ENCODE peak calls at places on chromosomes 16 and 17, in seven cellular contexts. R is AG04450, N is DMS79, L is HEK293T, B is NCI-H510A treated with DMSO at 0.1 percent for 48 hours, G is SK-N-SH, C is mammary epithelial cell. F is an unnamed sample.

GRCh38 chr17:68709995-68710780 is 109.0 kb upstream of the FAM20A start:
- DNase-seq in R (no peak), N (no peak), L (no peak), B (no peak), G (peak; percentile 40), C (no peak), F (no peak)

GRCh38 chr17:21285164-21286065 is 904 bp downstream of the MAP2K3 start:
- DNase-seq in R (no peak), N (no peak), L (no peak), B (peak; percentile 29), G (peak; percentile 33), C (peak; percentile 69), F (no peak)

GRCh38 chr16:369866-370436 is 387 bp downstream of the MRPL28 start:
- DNase-seq in R (no peak), N (no peak), L (peak; percentile 54), B (no peak), G (peak; percentile 76), C (peak; percentile 31), F (no peak)

GRCh38 chr17:73340093-73340596 is 28.3 kb upstream of the CDC42EP4 start:
- DNase-seq in R (peak; percentile 59), N (no peak), L (no peak), B (no peak), G (no peak), C (peak; percentile 100), F (no peak)

GRCh38 chr16:19389246-19389645 is 28.4 kb upstream of the TMC5 start:
- DNase-seq in R (no peak), N (peak; percentile 57), L (peak; percentile 35), B (peak; percentile 100), G (peak; percentile 60), C (peak; percentile 44), F (peak; percentile 78)

GRCh38 chr16:86466695-86467406 is 43.5 kb upstream of the FOXF1 start:
- DNase-seq in R (peak; percentile 34), N (no peak), L (no peak), B (no peak), G (no peak), C (no peak), F (no peak)

GRCh38 chr16:19228057-19228456 is 57.5 kb upstream of the CLEC19A start:
- DNase-seq in R (no peak), N (no peak), L (no peak), B (no peak), G (no peak), C (no peak), F (no peak)

GRCh38 chr17:15966879-15967248 is 21.9 kb downstream of the ADORA2B start:
- DNase-seq in R (no peak), N (no peak), L (no peak), B (peak; percentile 51), G (no peak), C (no peak), F (no peak)

GRCh38 chr16:69408451-69408850 is 16.0 kb upstream of the CYB5B start:
- DNase-seq in R (no peak), N (no peak), L (no peak), B (no peak), G (no peak), C (peak; percentile 58), F (no peak)

GRCh38 chr17:15351925-15352324 is 10.5 kb upstream of the TEKT3 start:
- DNase-seq in R (peak; percentile 39), N (no peak), L (no peak), B (no peak), G (no peak), C (peak; percentile 83), F (no peak)

GRCh38 chr17:16886655-16887322 is 85.1 kb downstream of the TNFRSF13B start:
- DNase-seq in R (no peak), N (no peak), L (no peak), B (no peak), G (no peak), C (no peak), F (no peak)

GRCh38 chr16:53881371-53881770 is 177.4 kb downstream of the FTO start:
- DNase-seq in R (peak; percentile 27), N (no peak), L (no peak), B (no peak), G (no peak), C (peak; percentile 93), F (no peak)

GRCh38 chr16:84753412-84754325 is 53.9 kb downstream of the USP10 start:
- DNase-seq in R (no peak), N (no peak), L (no peak), B (no peak), G (no peak), C (no peak), F (no peak)

GRCh38 chr17:34706029-34706428 is 126.6 kb downstream of the TMEM132E start:
- DNase-seq in R (no peak), N (no peak), L (peak; percentile 17), B (no peak), G (no peak), C (no peak), F (no peak)

GRCh38 chr16:52114414-52114813 is 432.5 kb downstream of the TOX3 start:
- DNase-seq in R (no peak), N (no peak), L (no peak), B (peak; percentile 30), G (no peak), C (no peak), F (peak; percentile 9)

GRCh38 chr17:61149862-61150362 is 249.7 kb upstream of the TBX2 start:
- DNase-seq in R (no peak), N (no peak), L (peak; percentile 62), B (peak; percentile 68), G (peak; percentile 71), C (no peak), F (no peak)

GRCh38 chr16:74226361-74226979 is 70.1 kb upstream of the PSMD7 start:
- DNase-seq in R (no peak), N (no peak), L (peak; percentile 16), B (peak; percentile 14), G (peak; percentile 37), C (no peak), F (no peak)

GRCh38 chr16:70713781-70714180 is 27.9 kb upstream of the MTSS2 start:
- DNase-seq in R (no peak), N (no peak), L (no peak), B (no peak), G (peak; percentile 81), C (no peak), F (no peak)

GRCh38 chr16:72050769-72051464 is 3.4 kb upstream of the HP start:
- DNase-seq in R (no peak), N (no peak), L (no peak), B (no peak), G (no peak), C (peak; percentile 43), F (no peak)

GRCh38 chr17:45336390-45337182 is 19.8 kb upstream of the MAP3K14 start:
- DNase-seq in R (no peak), N (no peak), L (no peak), B (no peak), G (no peak), C (no peak), F (no peak)

GRCh38 chr16:9849697-9850245 is 332.5 kb downstream of the GRIN2A start:
- DNase-seq in R (no peak), N (peak; percentile 47), L (no peak), B (no peak), G (no peak), C (no peak), F (no peak)

GRCh38 chr16:78430281-78430680 is 330.8 kb downstream of the WWOX start:
- DNase-seq in R (no peak), N (no peak), L (no peak), B (no peak), G (no peak), C (no peak), F (no peak)

GRCh38 chr16:11112723-11113348 is 143.2 kb downstream of the SOCS1 start:
- DNase-seq in R (no peak), N (peak; percentile 51), L (no peak), B (no peak), G (no peak), C (peak; percentile 28), F (peak; percentile 72)